ENCODE peak calls at places on chromosomes 5 and 9, in six cellular contexts. One of them, this sample, is unnamed.

GRCh38 chr5:175252234-175252805 is 191.7 kb downstream of the DRD1 start:
- DNase-seq in PC-9: no peak
- DNase-seq in psoas muscle: no peak
- DNase-seq in cardiac muscle cell: no peak
- DNase-seq in body of pancreas: no peak
- DNase-seq in tibial nerve: no peak
- DNase-seq in this sample: no peak

GRCh38 chr5:157471709-157472108 is 11.7 kb downstream of the NIPAL4 start:
- DNase-seq in cardiac muscle cell: peak; percentile 24
- DNase-seq in PC-9: peak; percentile 9
- DNase-seq in psoas muscle: no peak
- DNase-seq in body of pancreas: no peak
- DNase-seq in tibial nerve: no peak
- DNase-seq in this sample: no peak

GRCh38 chr5:159682623-159683022 is 233.7 kb upstream of the ADRA1B start:
- DNase-seq in PC-9: no peak
- DNase-seq in tibial nerve: no peak
- DNase-seq in body of pancreas: no peak
- DNase-seq in psoas muscle: no peak
- DNase-seq in cardiac muscle cell: no peak
- DNase-seq in this sample: no peak

GRCh38 chr5:32071351-32071944 is 102.7 kb downstream of the GOLPH3 start:
- DNase-seq in PC-9: no peak
- DNase-seq in psoas muscle: no peak
- DNase-seq in tibial nerve: no peak
- DNase-seq in body of pancreas: no peak
- DNase-seq in cardiac muscle cell: no peak
- DNase-seq in this sample: no peak

GRCh38 chr9:121206516-121207370 is 5.1 kb upstream of the RAB14 start:
- DNase-seq in tibial nerve: no peak
- DNase-seq in psoas muscle: no peak
- DNase-seq in body of pancreas: no peak
- DNase-seq in cardiac muscle cell: no peak
- DNase-seq in PC-9: no peak
- DNase-seq in this sample: no peak

GRCh38 chr9:131598121-131598520 is 52.8 kb downstream of the PRRT1B start:
- DNase-seq in PC-9: no peak
- DNase-seq in cardiac muscle cell: no peak
- DNase-seq in psoas muscle: peak; percentile 36
- DNase-seq in body of pancreas: no peak
- DNase-seq in tibial nerve: peak; percentile 26
- DNase-seq in this sample: no peak

GRCh38 chr9:81424431-81424830 is 264.9 kb downstream of the TLE1 start:
- DNase-seq in cardiac muscle cell: no peak
- DNase-seq in tibial nerve: no peak
- DNase-seq in psoas muscle: no peak
- DNase-seq in body of pancreas: no peak
- DNase-seq in PC-9: no peak
- DNase-seq in this sample: no peak

GRCh38 chr5:170330568-170331054 is 33.0 kb upstream of the LCP2 start:
- DNase-seq in cardiac muscle cell: no peak
- DNase-seq in PC-9: no peak
- DNase-seq in body of pancreas: no peak
- DNase-seq in psoas muscle: no peak
- DNase-seq in tibial nerve: no peak
- DNase-seq in this sample: no peak

GRCh38 chr5:78912085-78912771 is 72.9 kb downstream of the ARSB start:
- DNase-seq in psoas muscle: no peak
- DNase-seq in PC-9: no peak
- DNase-seq in body of pancreas: peak; percentile 38
- DNase-seq in tibial nerve: no peak
- DNase-seq in cardiac muscle cell: no peak
- DNase-seq in this sample: no peak

GRCh38 chr9:123070210-123070609 is 36.7 kb downstream of the GPR21 start:
- DNase-seq in PC-9: no peak
- DNase-seq in body of pancreas: no peak
- DNase-seq in tibial nerve: no peak
- DNase-seq in psoas muscle: no peak
- DNase-seq in cardiac muscle cell: no peak
- DNase-seq in this sample: no peak

GRCh38 chr9:2017459-2018161 is 2.5 kb downstream of the SMARCA2 start:
- DNase-seq in psoas muscle: peak; percentile 83
- DNase-seq in tibial nerve: peak; percentile 66
- DNase-seq in body of pancreas: peak; percentile 80
- DNase-seq in cardiac muscle cell: peak; percentile 63
- DNase-seq in PC-9: peak; percentile 26
- DNase-seq in this sample: peak; percentile 40

GRCh38 chr9:113526841-113527240 is 63.3 kb downstream of the RGS3 start:
- DNase-seq in PC-9: no peak
- DNase-seq in body of pancreas: no peak
- DNase-seq in tibial nerve: no peak
- DNase-seq in psoas muscle: no peak
- DNase-seq in cardiac muscle cell: no peak
- DNase-seq in this sample: no peak

GRCh38 chr5:178404987-178405386 is 172.4 kb upstream of the PHYKPL start:
- DNase-seq in psoas muscle: no peak
- DNase-seq in PC-9: no peak
- DNase-seq in body of pancreas: no peak
- DNase-seq in tibial nerve: no peak
- DNase-seq in cardiac muscle cell: no peak
- DNase-seq in this sample: no peak

GRCh38 chr5:95564450-95564849 is 9.5 kb downstream of the ARSK start:
- DNase-seq in tibial nerve: no peak
- DNase-seq in psoas muscle: no peak
- DNase-seq in body of pancreas: no peak
- DNase-seq in cardiac muscle cell: no peak
- DNase-seq in PC-9: no peak
- DNase-seq in this sample: no peak

GRCh38 chr5:28576022-28576421 is 1537.6 kb upstream of the CDH9 start:
- DNase-seq in tibial nerve: no peak
- DNase-seq in psoas muscle: no peak
- DNase-seq in PC-9: no peak
- DNase-seq in body of pancreas: no peak
- DNase-seq in cardiac muscle cell: peak; percentile 15
- DNase-seq in this sample: no peak

GRCh38 chr9:133853331-133853730 is 115.2 kb upstream of the SARDH start:
- DNase-seq in body of pancreas: no peak
- DNase-seq in cardiac muscle cell: no peak
- DNase-seq in tibial nerve: no peak
- DNase-seq in psoas muscle: no peak
- DNase-seq in PC-9: no peak
- DNase-seq in this sample: no peak

GRCh38 chr9:131837836-131838235 is 98.0 kb upstream of the RAPGEF1 start:
- DNase-seq in cardiac muscle cell: no peak
- DNase-seq in psoas muscle: no peak
- DNase-seq in tibial nerve: no peak
- DNase-seq in PC-9: no peak
- DNase-seq in body of pancreas: no peak
- DNase-seq in this sample: no peak

GRCh38 chr5:308672-309271 is 12.7 kb upstream of the AHRR start:
- DNase-seq in PC-9: no peak
- DNase-seq in tibial nerve: no peak
- DNase-seq in psoas muscle: no peak
- DNase-seq in cardiac muscle cell: no peak
- DNase-seq in body of pancreas: no peak
- DNase-seq in this sample: no peak

GRCh38 chr5:138349842-138350635 is 2.4 kb upstream of the KDM3B start:
- DNase-seq in psoas muscle: no peak
- DNase-seq in cardiac muscle cell: no peak
- DNase-seq in body of pancreas: no peak
- DNase-seq in tibial nerve: no peak
- DNase-seq in PC-9: no peak
- DNase-seq in this sample: no peak

GRCh38 chr5:176793736-176794135 is 16.6 kb upstream of the UNC5A start:
- DNase-seq in tibial nerve: no peak
- DNase-seq in cardiac muscle cell: no peak
- DNase-seq in psoas muscle: no peak
- DNase-seq in body of pancreas: no peak
- DNase-seq in PC-9: no peak
- DNase-seq in this sample: no peak

GRCh38 chr5:38616061-38616460 is 59.6 kb upstream of the LIFR start:
- DNase-seq in PC-9: no peak
- DNase-seq in cardiac muscle cell: no peak
- DNase-seq in psoas muscle: no peak
- DNase-seq in tibial nerve: no peak
- DNase-seq in body of pancreas: no peak
- DNase-seq in this sample: no peak

GRCh38 chr5:38613475-38613874 is 57.0 kb upstream of the LIFR start:
- DNase-seq in PC-9: no peak
- DNase-seq in body of pancreas: no peak
- DNase-seq in tibial nerve: no peak
- DNase-seq in psoas muscle: no peak
- DNase-seq in cardiac muscle cell: no peak
- DNase-seq in this sample: no peak

GRCh38 chr5:38615042-38615441 is 58.6 kb upstream of the LIFR start:
- DNase-seq in body of pancreas: no peak
- DNase-seq in PC-9: no peak
- DNase-seq in psoas muscle: no peak
- DNase-seq in tibial nerve: no peak
- DNase-seq in cardiac muscle cell: no peak
- DNase-seq in this sample: no peak

GRCh38 chr5:38618154-38618553 is 61.7 kb upstream of the LIFR start:
- DNase-seq in body of pancreas: no peak
- DNase-seq in cardiac muscle cell: no peak
- DNase-seq in PC-9: no peak
- DNase-seq in tibial nerve: no peak
- DNase-seq in psoas muscle: no peak
- DNase-seq in this sample: no peak

DNA sequence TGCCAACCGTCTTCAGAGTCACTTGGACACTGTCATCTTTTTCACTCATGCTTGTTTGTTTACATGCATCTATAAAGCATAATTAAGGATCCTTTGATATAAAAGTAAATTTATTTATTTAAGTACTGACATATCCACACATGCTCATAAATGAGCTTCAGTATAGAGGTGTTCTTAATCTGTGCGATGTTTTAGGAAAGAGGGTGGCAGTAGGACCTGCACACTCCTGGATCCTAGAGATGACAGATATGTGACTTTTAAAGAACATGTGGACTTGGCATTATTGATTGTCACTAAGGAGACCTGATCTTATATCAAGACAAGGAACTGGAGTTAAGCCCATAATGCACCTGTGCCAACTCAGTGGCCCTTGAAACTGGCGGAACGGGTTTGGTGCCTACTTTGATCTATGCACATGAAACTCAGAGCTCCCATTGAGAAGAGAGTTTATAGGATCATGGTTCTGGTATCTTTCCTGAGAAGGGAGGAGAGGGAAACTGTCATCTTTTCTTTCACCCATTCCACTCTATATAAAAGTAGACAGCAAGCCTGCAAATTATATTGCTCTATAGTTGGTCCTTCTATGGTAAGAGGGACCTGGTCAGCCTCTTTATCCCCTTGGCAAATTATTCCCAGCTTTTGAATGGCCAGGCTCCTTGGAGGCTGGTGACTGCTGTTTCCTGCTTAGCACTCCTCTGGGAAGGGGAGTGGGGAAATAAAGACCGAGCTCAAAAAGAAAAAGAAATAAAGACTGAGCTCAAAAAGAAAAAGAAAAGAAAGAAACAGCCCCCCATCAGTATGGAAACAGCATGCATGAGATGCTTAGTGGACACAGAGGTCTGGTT is 57.8 kb upstream of the LIFR start:
- DNase-seq in psoas muscle: no peak
- DNase-seq in body of pancreas: peak; percentile 95
- DNase-seq in PC-9: peak; percentile 83
- DNase-seq in cardiac muscle cell: no peak
- DNase-seq in tibial nerve: no peak
- DNase-seq in this sample: no peak
- H3K4me3 ChIP-seq in psoas muscle: no peak overlapping the region
- H3K4me3 ChIP-seq in body of pancreas: no peak overlapping the region
- H3K4me3 ChIP-seq in PC-9: no peak overlapping the region
- H3K4me3 ChIP-seq in cardiac muscle cell: no peak overlapping the region
- H3K4me3 ChIP-seq in tibial nerve: no peak overlapping the region
- H3K4me3 ChIP-seq in this sample: no peak overlapping the region

DNA sequence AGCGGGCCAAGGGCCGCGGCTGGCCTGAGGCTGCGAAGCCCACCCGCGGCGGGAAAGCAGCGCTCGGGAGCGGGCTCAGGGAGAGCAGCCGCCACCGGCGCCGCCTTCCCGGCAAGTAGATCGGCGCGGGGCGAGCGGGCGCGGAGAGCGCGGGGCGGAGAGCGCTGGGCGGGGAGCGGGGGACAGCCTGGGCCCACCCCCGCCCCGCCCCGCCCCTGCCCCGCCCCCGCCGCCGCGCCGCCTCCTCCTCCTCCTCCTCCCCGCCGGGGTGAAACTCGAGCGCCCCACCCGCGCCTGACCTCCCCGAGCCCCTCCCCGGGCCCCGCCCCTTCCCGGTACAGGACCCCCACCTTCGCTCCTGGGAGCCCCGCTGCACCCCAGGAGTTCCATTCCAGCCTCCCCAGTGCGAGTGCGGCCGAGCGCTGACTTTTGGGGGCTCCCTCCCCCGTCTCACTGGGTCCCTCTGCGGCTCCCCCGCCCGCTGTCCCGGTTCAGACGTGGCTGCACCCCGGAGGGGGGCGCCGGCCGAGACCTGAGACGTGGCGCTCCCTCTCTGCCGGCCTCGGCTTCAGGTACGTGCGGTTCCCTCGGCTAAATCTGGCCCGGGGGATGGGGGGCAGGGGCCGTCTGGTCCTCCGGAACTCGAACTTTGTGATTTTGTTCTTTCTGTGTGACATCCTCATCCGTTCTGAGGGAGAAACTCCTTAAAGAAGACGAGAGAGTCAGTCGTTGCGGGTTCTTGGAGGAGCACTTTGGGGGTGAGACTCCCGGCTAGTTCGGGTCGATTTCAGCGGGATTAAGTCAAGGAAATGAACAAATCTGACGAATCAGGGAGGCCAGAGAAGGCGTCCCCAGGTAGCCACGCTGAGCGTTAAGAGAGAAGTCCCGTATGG is at the start of gene SEMA5A:
- DNase-seq in psoas muscle: peak; percentile 71
- DNase-seq in PC-9: peak; percentile 27
- DNase-seq in cardiac muscle cell: peak; percentile 87
- DNase-seq in body of pancreas: peak; percentile 87
- DNase-seq in tibial nerve: peak; percentile 59
- DNase-seq in this sample: no peak
- TF ChIP-seq CTCF in psoas muscle: no peak
- TF ChIP-seq CTCF in PC-9: peak; percentile 21
- TF ChIP-seq CTCF in cardiac muscle cell: no peak
- TF ChIP-seq CTCF in body of pancreas: peak; percentile 16
- TF ChIP-seq CTCF in tibial nerve: no peak
- TF ChIP-seq CTCF in this sample: no peak

GRCh38 chr5:123876265-123876790 is 364.4 kb downstream of the CSNK1G3 start:
- DNase-seq in PC-9: no peak
- DNase-seq in body of pancreas: no peak
- DNase-seq in cardiac muscle cell: no peak
- DNase-seq in tibial nerve: no peak
- DNase-seq in psoas muscle: no peak
- DNase-seq in this sample: no peak
- H3K27ac ChIP-seq in PC-9: no peak overlapping the region
- H3K27ac ChIP-seq in body of pancreas: no peak overlapping the region
- H3K27ac ChIP-seq in cardiac muscle cell: peak overlapping the region; percentile 92
- H3K27ac ChIP-seq in tibial nerve: peak overlapping the region; percentile 78
- H3K27ac ChIP-seq in psoas muscle: no peak overlapping the region
- H3K27ac ChIP-seq in this sample: no peak overlapping the region

DNA sequence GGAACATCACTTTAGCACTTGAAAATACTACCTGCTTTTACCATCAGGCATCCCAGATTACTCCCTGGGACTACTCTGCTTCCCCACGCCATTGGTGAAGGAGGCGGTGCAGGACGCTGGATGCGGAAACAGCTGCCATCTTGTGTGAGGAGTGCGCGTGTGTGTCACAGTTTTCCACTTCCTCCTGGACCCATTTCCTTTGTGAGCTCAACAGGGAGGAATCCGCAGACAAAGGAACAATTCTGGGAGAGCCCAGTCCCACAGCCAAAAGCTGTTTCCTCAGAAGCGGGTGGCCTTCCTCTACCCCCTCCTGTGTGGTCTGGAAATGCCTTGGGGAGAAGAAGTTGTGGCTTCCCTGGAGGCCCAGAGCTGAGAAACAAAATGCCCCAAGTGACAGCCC is 16.8 kb downstream of the AFAP1L1 start:
- DNase-seq in PC-9: no peak
- DNase-seq in tibial nerve: no peak
- DNase-seq in body of pancreas: no peak
- DNase-seq in psoas muscle: peak; percentile 40
- DNase-seq in cardiac muscle cell: no peak
- DNase-seq in this sample: no peak
- H3K4me3 ChIP-seq in PC-9: no peak overlapping the region
- H3K4me3 ChIP-seq in tibial nerve: no peak overlapping the region
- H3K4me3 ChIP-seq in body of pancreas: no peak overlapping the region
- H3K4me3 ChIP-seq in psoas muscle: no peak overlapping the region
- H3K4me3 ChIP-seq in cardiac muscle cell: no peak overlapping the region
- H3K4me3 ChIP-seq in this sample: no peak overlapping the region